ENCODE peak calls at places on chromosomes 11 and 22, in eight cellular contexts. F is mammary epithelial cell, C is gastrocnemius medialis, B is pancreas, S is body of pancreas, N is kidney, H is transverse colon, Z is HCT116. T is an unnamed sample.
A peak's percentile ranks its signal among the peaks of the same experiment; 100 is the strongest.

GRCh38 chr11:119934866-119935265 is 203.0 kb downstream of the TRIM29 start:
- DNase-seq in F (no peak), C (no peak), B (no peak), S (no peak), N (no peak), H (no peak), Z (no peak), T (no peak)

GRCh38 chr11:20668844-20669832 is at the start of gene NELL1:
- DNase-seq in F (peak; percentile 5), C (no peak), B (no peak), S (peak; percentile 18), N (peak; percentile 65), H (no peak), Z (no peak), T (no peak)

GRCh38 chr22:44184006-44184405 is 3.3 kb downstream of the PARVG start:
- DNase-seq in F (no peak), C (no peak), B (no peak), S (no peak), N (peak; percentile 21), H (no peak), Z (no peak), T (peak; percentile 43)

GRCh38 chr11:8748317-8748716 is 65.7 kb downstream of the RPL27A start:
- DNase-seq in F (no peak), C (no peak), B (no peak), S (no peak), N (no peak), H (no peak), Z (no peak), T (no peak)

GRCh38 chr22:21582801-21583740 is 15.6 kb downstream of the UBE2L3 start:
- DNase-seq in F (no peak), C (no peak), B (no peak), S (no peak), N (no peak), H (no peak), Z (no peak), T (no peak)

GRCh38 chr11:7892751-7893356 is 38.2 kb downstream of the OR10A6 start:
- DNase-seq in F (peak; percentile 49), C (no peak), B (no peak), S (no peak), N (no peak), H (no peak), Z (peak; percentile 22), T (peak; percentile 45)

GRCh38 chr22:50198624-50199017 is 2.2 kb upstream of the SELENOO start:
- DNase-seq in F (no peak), C (no peak), B (peak; percentile 51), S (no peak), N (no peak), H (no peak), Z (no peak), T (no peak)

GRCh38 chr11:125256471-125257010 is 92.0 kb downstream of the PKNOX2 start:
- DNase-seq in F (no peak), C (no peak), B (no peak), S (no peak), N (no peak), H (no peak), Z (no peak), T (no peak)

GRCh38 chr11:57111646-57112045 is 70.1 kb upstream of the LRRC55 start:
- DNase-seq in F (no peak), C (no peak), B (no peak), S (no peak), N (no peak), H (no peak), Z (no peak), T (no peak)

GRCh38 chr11:3959918-3960295 is 104.4 kb downstream of the STIM1 start:
- DNase-seq in F (peak; percentile 24), C (no peak), B (no peak), S (no peak), N (no peak), H (no peak), Z (no peak), T (no peak)

GRCh38 chr11:103662880-103663279 is 373.6 kb upstream of the DDI1 start:
- DNase-seq in F (no peak), C (no peak), B (no peak), S (no peak), N (no peak), H (no peak), Z (no peak), T (no peak)

GRCh38 chr11:27392715-27393114 is 29.7 kb upstream of the CCDC34 start:
- DNase-seq in F (peak; percentile 56), C (no peak), B (no peak), S (no peak), N (no peak), H (no peak), Z (no peak), T (peak; percentile 94)

GRCh38 chr11:123479048-123479837 is 49.2 kb downstream of the GRAMD1B start:
- DNase-seq in F (no peak), C (no peak), B (no peak), S (no peak), N (no peak), H (no peak), Z (no peak), T (no peak)

GRCh38 chr22:46453829-46454220 is 83.6 kb downstream of the CELSR1 start:
- DNase-seq in F (no peak), C (no peak), B (no peak), S (no peak), N (no peak), H (no peak), Z (no peak), T (no peak)

GRCh38 chr22:36673821-36674220 is 29.7 kb downstream of the CACNG2 start:
- DNase-seq in F (no peak), C (no peak), B (no peak), S (no peak), N (no peak), H (no peak), Z (no peak), T (no peak)

GRCh38 chr11:35040221-35040942 is 98.6 kb upstream of the CD44 start:
- DNase-seq in F (peak; percentile 99), C (peak; percentile 45), B (no peak), S (peak; percentile 64), N (no peak), H (no peak), Z (no peak), T (peak; percentile 86)

GRCh38 chr11:37947816-37948215 is 1349.8 kb upstream of the RAG2 start:
- DNase-seq in F (no peak), C (no peak), B (no peak), S (no peak), N (no peak), H (no peak), Z (no peak), T (no peak)

GRCh38 chr11:10022764-10023163 is 271.3 kb downstream of the SBF2 start:
- DNase-seq in F (no peak), C (no peak), B (no peak), S (no peak), N (no peak), H (no peak), Z (no peak), T (no peak)

GRCh38 chr11:313787-314547 is at the start of gene IFITM1:
- DNase-seq in F (peak; percentile 33), C (no peak), B (peak; percentile 21), S (no peak), N (peak; percentile 72), H (peak; percentile 62), Z (no peak), T (peak; percentile 60)

GRCh38 chr11:82216927-82217570 is 516.6 kb downstream of the FAM181B start:
- DNase-seq in F (no peak), C (no peak), B (no peak), S (no peak), N (no peak), H (no peak), Z (no peak), T (no peak)

DNA sequence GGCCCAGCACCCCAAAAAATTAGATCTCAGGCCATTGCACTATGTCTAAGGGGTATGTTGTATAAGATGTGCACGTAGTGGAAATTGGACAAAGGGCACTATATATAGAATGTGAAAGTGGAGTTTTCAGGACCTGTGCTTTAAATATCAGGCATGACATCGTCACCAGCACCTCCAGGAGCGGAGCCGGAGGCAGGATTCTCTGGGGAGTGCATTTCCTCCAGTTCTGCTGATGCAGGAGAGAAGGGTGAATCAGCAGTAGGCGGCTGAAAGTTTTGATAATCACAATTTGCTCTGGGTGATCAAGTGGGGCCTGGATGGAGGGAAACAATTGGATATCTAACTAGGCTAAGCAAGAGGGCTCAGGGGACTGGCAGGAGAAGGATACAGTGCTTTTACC is 69.1 kb upstream of the NTM start:
- DNase-seq in F (no peak), C (no peak), B (no peak), S (no peak), N (no peak), H (no peak), Z (no peak), T (no peak)
- H3K4me3 ChIP-seq in F (no peak overlapping the region), C (no peak overlapping the region), B (no peak overlapping the region), S (no peak overlapping the region), N (no peak overlapping the region), H (no peak overlapping the region), Z (no peak overlapping the region), T (no peak overlapping the region)

DNA sequence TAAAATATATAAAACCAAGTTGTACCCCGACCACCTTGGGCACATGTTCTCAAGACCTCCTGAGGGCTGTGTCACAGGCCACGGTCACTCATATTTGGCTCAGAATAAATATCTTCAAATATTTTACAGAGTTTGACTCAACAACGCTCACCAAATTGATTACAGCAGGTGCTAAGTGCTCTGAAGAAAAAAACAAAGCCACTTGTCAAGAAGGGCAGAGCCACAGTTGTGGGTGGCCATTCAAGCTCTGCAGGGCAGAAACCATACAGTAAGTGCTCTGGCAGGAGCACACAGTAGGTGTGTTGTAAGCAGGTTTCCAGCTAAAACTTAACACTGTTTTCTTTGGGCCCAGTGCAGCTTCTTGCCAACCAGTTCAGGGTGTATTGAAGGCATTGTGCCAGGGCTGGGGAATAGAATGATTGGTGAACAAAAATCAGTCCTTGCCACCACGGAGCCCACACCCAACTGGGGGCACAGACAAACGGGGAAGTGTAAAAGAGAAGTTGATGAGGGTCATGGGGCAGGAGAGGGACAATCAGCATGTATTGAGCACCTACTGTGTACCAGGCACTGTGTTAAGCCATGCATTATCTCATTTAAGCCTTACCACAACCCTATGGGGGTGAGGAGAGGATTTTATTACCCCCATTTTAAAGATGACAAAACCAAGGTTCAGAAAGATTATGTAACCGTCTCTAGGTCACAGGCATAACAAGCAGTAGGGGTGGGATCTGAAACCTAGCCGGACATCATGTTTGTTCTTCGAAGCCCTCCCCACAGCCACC is 18.2 kb downstream of the ARRB1 start:
- DNase-seq in F (no peak), C (no peak), B (no peak), S (no peak), N (no peak), H (no peak), Z (no peak), T (no peak)
- H3K4me1 ChIP-seq in F (peaks cover 17% of the 10 kb centered on the region), C (peaks cover 27% of the 10 kb centered on the region), B (peaks cover 17% of the 10 kb centered on the region), S (peaks cover 48% of the 10 kb centered on the region), N (peaks cover 28% of the 10 kb centered on the region), H (peaks cover 73% of the 10 kb centered on the region), Z (peaks cover 11% of the 10 kb centered on the region), T (peaks cover 22% of the 10 kb centered on the region)

GRCh38 chr11:128476729-128477128 is 110.6 kb downstream of the ETS1 start:
- DNase-seq in F (no peak), C (no peak), B (no peak), S (peak; percentile 33), N (no peak), H (no peak), Z (no peak), T (peak; percentile 86)
- H3K4me3 ChIP-seq in F (no peak overlapping the region), C (no peak overlapping the region), B (no peak overlapping the region), S (no peak overlapping the region), N (no peak overlapping the region), H (no peak overlapping the region), Z (no peak overlapping the region), T (no peak overlapping the region)

DNA sequence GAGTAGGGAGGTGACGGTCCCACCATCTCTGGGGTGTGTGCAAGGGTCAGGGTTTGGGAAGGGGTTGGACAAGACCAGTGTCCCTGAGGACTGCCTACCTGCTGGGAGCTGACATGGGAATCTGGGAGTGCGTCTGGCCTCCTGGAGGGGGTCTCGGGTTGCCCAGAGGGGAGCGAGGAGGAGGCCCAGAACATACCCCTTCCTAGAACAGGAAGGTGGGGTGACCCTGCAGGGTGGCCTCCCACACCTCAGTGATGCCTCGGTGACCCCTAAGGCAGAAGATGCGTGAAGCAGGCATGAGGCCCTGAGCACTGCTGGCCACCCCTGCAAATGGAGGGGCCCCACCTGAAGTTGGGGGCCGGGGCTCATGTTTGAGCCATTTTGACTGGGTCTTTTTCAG is 26.4 kb downstream of the RSPH14 start:
- DNase-seq in F (no peak), C (no peak), B (no peak), S (no peak), N (no peak), H (no peak), Z (no peak), T (no peak)
- H3K4me1 ChIP-seq in F (no peaks in the 10 kb centered on the region), C (peaks cover 5% of the 10 kb centered on the region), B (no peaks in the 10 kb centered on the region), S (no peaks in the 10 kb centered on the region), N (no peaks in the 10 kb centered on the region), H (no peaks in the 10 kb centered on the region), Z (no peaks in the 10 kb centered on the region), T (no peaks in the 10 kb centered on the region)

T was measured in astrocyte.